ENCODE peak calls at places on chromosomes 2 and 18, in six cellular contexts. One of them, this sample, is unnamed.

GRCh38 chr2:10901160-10901559 is 10.6 kb upstream of the KCNF1 start:
- DNase-seq in CD4-positive, CD25-positive, alpha-beta regulatory T cell: no peak
- DNase-seq in stimulated activated CD4-positive, alpha-beta T cell treated with anti-CD3 and anti-CD28 coated beads, Interleukin-12 subunit alpha, Interleukin-12 subunit beta, amount 100 ng/mL, for 48 hours: no peak
- DNase-seq in esophagus squamous epithelium: no peak
- DNase-seq in NCI-H510A: no peak
- DNase-seq in activated T-helper 1 cell treated with Interleukin-2 at 50 U/mL for 16 hours: no peak
- DNase-seq in this sample: no peak

GRCh38 chr18:52903858-52904257 is 563.9 kb downstream of the DCC start:
- DNase-seq in NCI-H510A: no peak
- DNase-seq in CD4-positive, CD25-positive, alpha-beta regulatory T cell: no peak
- DNase-seq in activated T-helper 1 cell treated with Interleukin-2 at 50 U/mL for 16 hours: no peak
- DNase-seq in stimulated activated CD4-positive, alpha-beta T cell treated with anti-CD3 and anti-CD28 coated beads, Interleukin-12 subunit alpha, Interleukin-12 subunit beta, amount 100 ng/mL, for 48 hours: no peak
- DNase-seq in esophagus squamous epithelium: no peak
- DNase-seq in this sample: no peak

GRCh38 chr2:233802132-233802815 is 24.1 kb downstream of the MROH2A start:
- DNase-seq in activated T-helper 1 cell treated with Interleukin-2 at 50 U/mL for 16 hours: no peak
- DNase-seq in CD4-positive, CD25-positive, alpha-beta regulatory T cell: no peak
- DNase-seq in esophagus squamous epithelium: no peak
- DNase-seq in NCI-H510A: no peak
- DNase-seq in stimulated activated CD4-positive, alpha-beta T cell treated with anti-CD3 and anti-CD28 coated beads, Interleukin-12 subunit alpha, Interleukin-12 subunit beta, amount 100 ng/mL, for 48 hours: no peak
- DNase-seq in this sample: no peak

GRCh38 chr2:11827547-11827946 is 81.1 kb downstream of the LPIN1 start:
- DNase-seq in NCI-H510A: no peak
- DNase-seq in activated T-helper 1 cell treated with Interleukin-2 at 50 U/mL for 16 hours: no peak
- DNase-seq in esophagus squamous epithelium: no peak
- DNase-seq in stimulated activated CD4-positive, alpha-beta T cell treated with anti-CD3 and anti-CD28 coated beads, Interleukin-12 subunit alpha, Interleukin-12 subunit beta, amount 100 ng/mL, for 48 hours: peak
- DNase-seq in CD4-positive, CD25-positive, alpha-beta regulatory T cell: no peak
- DNase-seq in this sample: peak

GRCh38 chr2:158128168-158128973 is 26.7 kb downstream of the UPP2 start:
- DNase-seq in activated T-helper 1 cell treated with Interleukin-2 at 50 U/mL for 16 hours: no peak
- DNase-seq in NCI-H510A: no peak
- DNase-seq in esophagus squamous epithelium: no peak
- DNase-seq in CD4-positive, CD25-positive, alpha-beta regulatory T cell: no peak
- DNase-seq in stimulated activated CD4-positive, alpha-beta T cell treated with anti-CD3 and anti-CD28 coated beads, Interleukin-12 subunit alpha, Interleukin-12 subunit beta, amount 100 ng/mL, for 48 hours: no peak
- DNase-seq in this sample: no peak

GRCh38 chr18:75408554-75409506 is 18.7 kb downstream of the SMIM21 start:
- DNase-seq in CD4-positive, CD25-positive, alpha-beta regulatory T cell: no peak
- DNase-seq in esophagus squamous epithelium: no peak
- DNase-seq in NCI-H510A: peak
- DNase-seq in stimulated activated CD4-positive, alpha-beta T cell treated with anti-CD3 and anti-CD28 coated beads, Interleukin-12 subunit alpha, Interleukin-12 subunit beta, amount 100 ng/mL, for 48 hours: peak
- DNase-seq in activated T-helper 1 cell treated with Interleukin-2 at 50 U/mL for 16 hours: no peak
- DNase-seq in this sample: peak

GRCh38 chr18:3037423-3037915 is 24.5 kb upstream of the LPIN2 start:
- DNase-seq in stimulated activated CD4-positive, alpha-beta T cell treated with anti-CD3 and anti-CD28 coated beads, Interleukin-12 subunit alpha, Interleukin-12 subunit beta, amount 100 ng/mL, for 48 hours: no peak
- DNase-seq in CD4-positive, CD25-positive, alpha-beta regulatory T cell: no peak
- DNase-seq in esophagus squamous epithelium: no peak
- DNase-seq in activated T-helper 1 cell treated with Interleukin-2 at 50 U/mL for 16 hours: no peak
- DNase-seq in NCI-H510A: peak
- DNase-seq in this sample: no peak

GRCh38 chr18:12750076-12750707 is 47.4 kb downstream of the PSMG2 start:
- DNase-seq in NCI-H510A: no peak
- DNase-seq in activated T-helper 1 cell treated with Interleukin-2 at 50 U/mL for 16 hours: no peak
- DNase-seq in esophagus squamous epithelium: no peak
- DNase-seq in CD4-positive, CD25-positive, alpha-beta regulatory T cell: no peak
- DNase-seq in stimulated activated CD4-positive, alpha-beta T cell treated with anti-CD3 and anti-CD28 coated beads, Interleukin-12 subunit alpha, Interleukin-12 subunit beta, amount 100 ng/mL, for 48 hours: no peak
- DNase-seq in this sample: peak

GRCh38 chr2:45329045-45329677 is 281.9 kb downstream of the SRBD1 start:
- DNase-seq in stimulated activated CD4-positive, alpha-beta T cell treated with anti-CD3 and anti-CD28 coated beads, Interleukin-12 subunit alpha, Interleukin-12 subunit beta, amount 100 ng/mL, for 48 hours: no peak
- DNase-seq in CD4-positive, CD25-positive, alpha-beta regulatory T cell: no peak
- DNase-seq in activated T-helper 1 cell treated with Interleukin-2 at 50 U/mL for 16 hours: no peak
- DNase-seq in NCI-H510A: no peak
- DNase-seq in esophagus squamous epithelium: no peak
- DNase-seq in this sample: no peak

GRCh38 chr18:57542801-57543427 is 43.6 kb downstream of the FECH start:
- DNase-seq in stimulated activated CD4-positive, alpha-beta T cell treated with anti-CD3 and anti-CD28 coated beads, Interleukin-12 subunit alpha, Interleukin-12 subunit beta, amount 100 ng/mL, for 48 hours: no peak
- DNase-seq in CD4-positive, CD25-positive, alpha-beta regulatory T cell: no peak
- DNase-seq in esophagus squamous epithelium: no peak
- DNase-seq in NCI-H510A: peak
- DNase-seq in activated T-helper 1 cell treated with Interleukin-2 at 50 U/mL for 16 hours: no peak
- DNase-seq in this sample: no peak

GRCh38 chr2:187912956-187913355 is 358.7 kb upstream of the TFPI start:
- DNase-seq in activated T-helper 1 cell treated with Interleukin-2 at 50 U/mL for 16 hours: no peak
- DNase-seq in stimulated activated CD4-positive, alpha-beta T cell treated with anti-CD3 and anti-CD28 coated beads, Interleukin-12 subunit alpha, Interleukin-12 subunit beta, amount 100 ng/mL, for 48 hours: no peak
- DNase-seq in esophagus squamous epithelium: no peak
- DNase-seq in NCI-H510A: no peak
- DNase-seq in CD4-positive, CD25-positive, alpha-beta regulatory T cell: no peak
- DNase-seq in this sample: no peak

GRCh38 chr2:219453691-219454131 is 19.1 kb downstream of the SPEG start:
- DNase-seq in esophagus squamous epithelium: no peak
- DNase-seq in activated T-helper 1 cell treated with Interleukin-2 at 50 U/mL for 16 hours: no peak
- DNase-seq in NCI-H510A: no peak
- DNase-seq in CD4-positive, CD25-positive, alpha-beta regulatory T cell: no peak
- DNase-seq in stimulated activated CD4-positive, alpha-beta T cell treated with anti-CD3 and anti-CD28 coated beads, Interleukin-12 subunit alpha, Interleukin-12 subunit beta, amount 100 ng/mL, for 48 hours: no peak
- DNase-seq in this sample: no peak

GRCh38 chr18:3093624-3094354 is 80.8 kb upstream of the LPIN2 start:
- DNase-seq in stimulated activated CD4-positive, alpha-beta T cell treated with anti-CD3 and anti-CD28 coated beads, Interleukin-12 subunit alpha, Interleukin-12 subunit beta, amount 100 ng/mL, for 48 hours: no peak
- DNase-seq in NCI-H510A: no peak
- DNase-seq in activated T-helper 1 cell treated with Interleukin-2 at 50 U/mL for 16 hours: no peak
- DNase-seq in esophagus squamous epithelium: no peak
- DNase-seq in CD4-positive, CD25-positive, alpha-beta regulatory T cell: no peak
- DNase-seq in this sample: no peak

GRCh38 chr18:22180722-22181121 is 11.3 kb downstream of the GATA6 start:
- DNase-seq in CD4-positive, CD25-positive, alpha-beta regulatory T cell: no peak
- DNase-seq in activated T-helper 1 cell treated with Interleukin-2 at 50 U/mL for 16 hours: no peak
- DNase-seq in stimulated activated CD4-positive, alpha-beta T cell treated with anti-CD3 and anti-CD28 coated beads, Interleukin-12 subunit alpha, Interleukin-12 subunit beta, amount 100 ng/mL, for 48 hours: no peak
- DNase-seq in esophagus squamous epithelium: no peak
- DNase-seq in NCI-H510A: no peak
- DNase-seq in this sample: no peak

GRCh38 chr2:38170098-38170497 is 94.1 kb upstream of the CYP1B1 start:
- DNase-seq in stimulated activated CD4-positive, alpha-beta T cell treated with anti-CD3 and anti-CD28 coated beads, Interleukin-12 subunit alpha, Interleukin-12 subunit beta, amount 100 ng/mL, for 48 hours: no peak
- DNase-seq in activated T-helper 1 cell treated with Interleukin-2 at 50 U/mL for 16 hours: no peak
- DNase-seq in CD4-positive, CD25-positive, alpha-beta regulatory T cell: no peak
- DNase-seq in esophagus squamous epithelium: no peak
- DNase-seq in NCI-H510A: no peak
- DNase-seq in this sample: no peak

GRCh38 chr18:53458266-53458665 is 766.2 kb downstream of the MBD2 start:
- DNase-seq in CD4-positive, CD25-positive, alpha-beta regulatory T cell: no peak
- DNase-seq in activated T-helper 1 cell treated with Interleukin-2 at 50 U/mL for 16 hours: no peak
- DNase-seq in esophagus squamous epithelium: no peak
- DNase-seq in stimulated activated CD4-positive, alpha-beta T cell treated with anti-CD3 and anti-CD28 coated beads, Interleukin-12 subunit alpha, Interleukin-12 subunit beta, amount 100 ng/mL, for 48 hours: no peak
- DNase-seq in NCI-H510A: no peak
- DNase-seq in this sample: no peak

GRCh38 chr2:188367164-188367563 is 75.5 kb downstream of the GULP1 start:
- DNase-seq in activated T-helper 1 cell treated with Interleukin-2 at 50 U/mL for 16 hours: no peak
- DNase-seq in NCI-H510A: peak
- DNase-seq in stimulated activated CD4-positive, alpha-beta T cell treated with anti-CD3 and anti-CD28 coated beads, Interleukin-12 subunit alpha, Interleukin-12 subunit beta, amount 100 ng/mL, for 48 hours: no peak
- DNase-seq in esophagus squamous epithelium: no peak
- DNase-seq in CD4-positive, CD25-positive, alpha-beta regulatory T cell: no peak
- DNase-seq in this sample: no peak

GRCh38 chr2:188808921-188809320 is 165.3 kb upstream of the COL3A1 start:
- DNase-seq in CD4-positive, CD25-positive, alpha-beta regulatory T cell: no peak
- DNase-seq in activated T-helper 1 cell treated with Interleukin-2 at 50 U/mL for 16 hours: no peak
- DNase-seq in stimulated activated CD4-positive, alpha-beta T cell treated with anti-CD3 and anti-CD28 coated beads, Interleukin-12 subunit alpha, Interleukin-12 subunit beta, amount 100 ng/mL, for 48 hours: no peak
- DNase-seq in esophagus squamous epithelium: no peak
- DNase-seq in NCI-H510A: no peak
- DNase-seq in this sample: no peak

GRCh38 chr2:219736196-219736595 is 108.8 kb downstream of the SLC4A3 start:
- DNase-seq in esophagus squamous epithelium: no peak
- DNase-seq in activated T-helper 1 cell treated with Interleukin-2 at 50 U/mL for 16 hours: no peak
- DNase-seq in stimulated activated CD4-positive, alpha-beta T cell treated with anti-CD3 and anti-CD28 coated beads, Interleukin-12 subunit alpha, Interleukin-12 subunit beta, amount 100 ng/mL, for 48 hours: peak
- DNase-seq in NCI-H510A: peak
- DNase-seq in CD4-positive, CD25-positive, alpha-beta regulatory T cell: no peak
- DNase-seq in this sample: no peak

GRCh38 chr2:232668805-232669444 is 28.2 kb upstream of the GIGYF2 start:
- DNase-seq in NCI-H510A: no peak
- DNase-seq in esophagus squamous epithelium: no peak
- DNase-seq in activated T-helper 1 cell treated with Interleukin-2 at 50 U/mL for 16 hours: no peak
- DNase-seq in CD4-positive, CD25-positive, alpha-beta regulatory T cell: no peak
- DNase-seq in stimulated activated CD4-positive, alpha-beta T cell treated with anti-CD3 and anti-CD28 coated beads, Interleukin-12 subunit alpha, Interleukin-12 subunit beta, amount 100 ng/mL, for 48 hours: no peak
- DNase-seq in this sample: no peak

GRCh38 chr2:240248981-240249422 is 108.5 kb upstream of the OTOS start:
- DNase-seq in esophagus squamous epithelium: no peak
- DNase-seq in stimulated activated CD4-positive, alpha-beta T cell treated with anti-CD3 and anti-CD28 coated beads, Interleukin-12 subunit alpha, Interleukin-12 subunit beta, amount 100 ng/mL, for 48 hours: no peak
- DNase-seq in CD4-positive, CD25-positive, alpha-beta regulatory T cell: no peak
- DNase-seq in activated T-helper 1 cell treated with Interleukin-2 at 50 U/mL for 16 hours: no peak
- DNase-seq in NCI-H510A: no peak
- DNase-seq in this sample: no peak

GRCh38 chr2:28643911-28644334 is 107.7 kb upstream of the PPP1CB start:
- DNase-seq in CD4-positive, CD25-positive, alpha-beta regulatory T cell: no peak
- DNase-seq in NCI-H510A: no peak
- DNase-seq in stimulated activated CD4-positive, alpha-beta T cell treated with anti-CD3 and anti-CD28 coated beads, Interleukin-12 subunit alpha, Interleukin-12 subunit beta, amount 100 ng/mL, for 48 hours: no peak
- DNase-seq in activated T-helper 1 cell treated with Interleukin-2 at 50 U/mL for 16 hours: no peak
- DNase-seq in esophagus squamous epithelium: no peak
- DNase-seq in this sample: no peak

GRCh38 chr2:198376677-198377076 is 572.3 kb downstream of the PLCL1 start:
- DNase-seq in esophagus squamous epithelium: no peak
- DNase-seq in activated T-helper 1 cell treated with Interleukin-2 at 50 U/mL for 16 hours: no peak
- DNase-seq in stimulated activated CD4-positive, alpha-beta T cell treated with anti-CD3 and anti-CD28 coated beads, Interleukin-12 subunit alpha, Interleukin-12 subunit beta, amount 100 ng/mL, for 48 hours: no peak
- DNase-seq in NCI-H510A: no peak
- DNase-seq in CD4-positive, CD25-positive, alpha-beta regulatory T cell: no peak
- DNase-seq in this sample: no peak

GRCh38 chr2:153057743-153058142 is 339.3 kb downstream of the ARL6IP6 start:
- DNase-seq in esophagus squamous epithelium: no peak
- DNase-seq in CD4-positive, CD25-positive, alpha-beta regulatory T cell: no peak
- DNase-seq in activated T-helper 1 cell treated with Interleukin-2 at 50 U/mL for 16 hours: no peak
- DNase-seq in stimulated activated CD4-positive, alpha-beta T cell treated with anti-CD3 and anti-CD28 coated beads, Interleukin-12 subunit alpha, Interleukin-12 subunit beta, amount 100 ng/mL, for 48 hours: no peak
- DNase-seq in NCI-H510A: no peak
- DNase-seq in this sample: no peak

GRCh38 chr2:152467677-152468406 is 132.9 kb downstream of the FMNL2 start:
- DNase-seq in NCI-H510A: no peak
- DNase-seq in activated T-helper 1 cell treated with Interleukin-2 at 50 U/mL for 16 hours: no peak
- DNase-seq in esophagus squamous epithelium: no peak
- DNase-seq in stimulated activated CD4-positive, alpha-beta T cell treated with anti-CD3 and anti-CD28 coated beads, Interleukin-12 subunit alpha, Interleukin-12 subunit beta, amount 100 ng/mL, for 48 hours: no peak
- DNase-seq in CD4-positive, CD25-positive, alpha-beta regulatory T cell: no peak
- DNase-seq in this sample: no peak

GRCh38 chr2:61647044-61647443 is 108.9 kb upstream of the XPO1 start:
- DNase-seq in activated T-helper 1 cell treated with Interleukin-2 at 50 U/mL for 16 hours: no peak
- DNase-seq in NCI-H510A: no peak
- DNase-seq in CD4-positive, CD25-positive, alpha-beta regulatory T cell: no peak
- DNase-seq in esophagus squamous epithelium: no peak
- DNase-seq in stimulated activated CD4-positive, alpha-beta T cell treated with anti-CD3 and anti-CD28 coated beads, Interleukin-12 subunit alpha, Interleukin-12 subunit beta, amount 100 ng/mL, for 48 hours: no peak
- DNase-seq in this sample: no peak

This sample was measured in stimulated activated naive CD8-positive, alpha-beta T cell treated with anti-CD3 and anti-CD28 coated beads, Interleukin-15, amount 100 ng/mL, for 72 hours.